ENCODE peak calls at places on chromosomes 11 and 22, in six cellular contexts. Z is heart left ventricle, J is prostate gland, Q is fibroblast of the aortic adventitia, O is endothelial cell of umbilical vein, E is tibial artery. K is an unnamed sample.

GRCh38 chr11:45382133-45382878 is 96.2 kb upstream of the SYT13 start:
- DNase-seq in Z (no peak), J (no peak), O (no peak), Q (no peak), E (no peak), K (no peak)

GRCh38 chr11:86171627-86172026 is 72.9 kb upstream of the EED start:
- DNase-seq in J (no peak), E (no peak), Z (no peak), Q (no peak), O (no peak), K (no peak)

GRCh38 chr11:27528711-27529110 is 22.1 kb upstream of the LIN7C start:
- DNase-seq in J (no peak), E (no peak), Z (no peak), Q (no peak), O (no peak), K (no peak)

GRCh38 chr22:24775769-24776492 is 1.4 kb upstream of the PIWIL3 start:
- DNase-seq in J (peak), Q (peak), E (no peak), Z (no peak), O (no peak), K (peak)

GRCh38 chr11:67357831-67358555 is 4.6 kb upstream of the POLD4 start:
- DNase-seq in Z (no peak), E (no peak), Q (peak), J (no peak), O (no peak), K (peak)

GRCh38 chr11:34192481-34193401 is 87.3 kb downstream of the NAT10 start:
- DNase-seq in E (peak), Z (no peak), J (peak), O (no peak), Q (peak), K (peak)

GRCh38 chr22:45949921-45950320 is 27.0 kb downstream of the WNT7B start:
- DNase-seq in Z (no peak), E (no peak), O (no peak), Q (no peak), J (no peak), K (no peak)

GRCh38 chr11:132595711-132596111 is 936.6 kb downstream of the OPCML start:
- DNase-seq in J (no peak), Z (no peak), E (no peak), Q (no peak), O (no peak), K (peak)

GRCh38 chr11:117423046-117423575 is 95.5 kb downstream of the CEP164 start:
- DNase-seq in Q (no peak), Z (no peak), J (no peak), E (no peak), O (no peak), K (no peak)

GRCh38 chr11:119764108-119764874 is 35.3 kb upstream of the NECTIN1 start:
- DNase-seq in J (no peak), O (no peak), Z (no peak), E (peak), Q (peak), K (peak)

GRCh38 chr11:69292221-69292648 is 1.7 kb upstream of the MYEOV start:
- DNase-seq in O (peak), Z (peak), Q (peak), J (no peak), E (no peak), K (peak)

DNA sequence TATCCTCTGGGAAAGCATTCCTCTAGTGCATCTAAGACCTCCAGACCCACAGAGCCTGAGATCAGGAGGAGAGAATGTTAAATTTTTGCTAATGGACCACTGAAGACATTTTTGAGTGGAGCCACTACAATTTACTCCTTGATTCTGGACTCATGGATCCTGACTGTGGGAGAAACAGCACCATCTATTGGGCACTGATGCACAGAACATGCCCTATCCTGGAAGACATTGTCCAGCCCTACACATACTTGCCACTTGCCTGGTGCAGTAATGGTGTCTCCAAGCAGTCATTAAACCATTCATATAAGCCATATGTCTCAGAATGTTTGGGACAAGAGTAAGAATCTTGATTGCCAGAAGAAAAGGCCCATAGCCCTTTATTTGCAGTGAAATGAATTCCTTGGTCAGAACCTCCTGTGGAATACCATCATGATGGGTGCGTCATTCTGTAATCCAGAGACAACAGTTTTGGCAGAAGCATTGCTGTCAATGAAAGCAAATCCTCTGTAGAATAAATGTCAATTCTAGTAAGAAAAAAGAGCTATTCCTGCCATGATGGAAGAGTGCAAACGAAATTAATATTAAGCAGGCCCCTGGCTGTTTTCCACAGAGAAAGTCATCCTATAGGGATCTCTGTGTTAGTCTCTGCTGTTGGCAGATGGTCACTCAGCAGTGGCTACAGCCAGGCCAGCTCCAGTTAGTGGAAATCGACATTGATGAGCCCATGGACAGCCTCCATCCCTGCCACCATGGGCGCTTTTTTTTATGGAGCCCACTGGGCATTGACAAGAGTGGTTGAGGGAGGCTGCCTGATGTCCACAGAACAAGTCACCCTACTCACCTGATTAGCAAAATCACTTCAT is 43.5 kb downstream of the GGTLC2 start:
- DNase-seq in Z (no peak), E (no peak), O (peak), J (no peak), Q (peak), K (peak)
- TF ChIP-seq CTCF in Z (peak), E (peak), O (peak), J (peak), Q (peak), K (peak)

DNA sequence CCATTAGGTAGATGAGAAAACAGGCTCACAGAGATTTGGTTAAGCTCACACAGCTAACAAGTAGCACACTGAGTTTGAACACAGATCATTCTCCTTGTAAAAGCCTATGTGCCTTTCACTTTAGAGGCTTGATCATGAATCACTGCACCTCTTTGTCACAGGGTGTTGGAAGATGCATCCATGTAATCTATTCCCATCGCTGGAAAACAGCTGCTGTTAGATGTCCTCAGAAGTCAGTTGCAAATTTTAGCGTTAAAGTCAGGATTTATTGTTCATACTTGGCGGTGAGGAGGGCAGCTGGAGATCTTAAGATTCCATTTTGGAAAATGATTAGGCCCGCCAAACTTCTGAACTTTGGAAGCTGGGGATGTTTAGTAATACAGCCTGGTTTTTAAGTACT is 2.6 kb downstream of the CNTF start:
- DNase-seq in Z (no peak), O (no peak), J (no peak), Q (no peak), E (no peak), K (no peak)
- H3K4me3 ChIP-seq in Z (no peak), O (no peak), J (no peak), Q (no peak), E (no peak), K (no peak)

DNA sequence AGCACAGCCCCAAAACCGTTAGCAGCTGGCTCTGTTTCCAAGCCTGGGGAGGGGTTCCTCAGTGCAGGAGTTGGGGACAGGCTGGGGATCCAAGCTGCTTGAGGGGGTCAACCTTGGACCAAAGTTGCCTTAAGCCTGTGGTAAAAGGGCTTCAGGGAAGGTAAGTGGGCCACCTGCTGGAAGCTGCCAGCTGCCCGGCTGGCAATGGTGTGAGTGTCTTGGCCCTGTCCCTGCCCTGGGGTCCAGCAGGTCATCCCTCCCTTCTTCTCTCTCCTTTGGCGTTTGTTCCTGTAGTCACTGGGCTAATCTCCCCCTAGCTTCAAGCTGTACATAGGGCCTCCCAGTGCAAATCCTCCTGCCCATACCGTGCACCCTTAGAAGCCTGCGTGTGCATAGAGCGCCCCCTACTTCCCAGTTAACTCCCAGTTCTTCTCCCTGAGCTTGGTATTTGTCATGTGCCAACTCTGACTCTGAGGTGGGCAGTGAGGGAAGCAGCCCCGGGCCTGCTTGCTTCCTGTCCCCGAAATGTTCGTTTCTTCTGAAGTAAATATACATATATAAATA is 4.4 kb downstream of the TMEM258 start:
- DNase-seq in J (no peak), O (peak), Q (peak), Z (peak), E (no peak), K (peak)
- TF ChIP-seq CTCF in J (no peak), O (peak), Q (peak), Z (no peak), E (no peak), K (peak)

DNA sequence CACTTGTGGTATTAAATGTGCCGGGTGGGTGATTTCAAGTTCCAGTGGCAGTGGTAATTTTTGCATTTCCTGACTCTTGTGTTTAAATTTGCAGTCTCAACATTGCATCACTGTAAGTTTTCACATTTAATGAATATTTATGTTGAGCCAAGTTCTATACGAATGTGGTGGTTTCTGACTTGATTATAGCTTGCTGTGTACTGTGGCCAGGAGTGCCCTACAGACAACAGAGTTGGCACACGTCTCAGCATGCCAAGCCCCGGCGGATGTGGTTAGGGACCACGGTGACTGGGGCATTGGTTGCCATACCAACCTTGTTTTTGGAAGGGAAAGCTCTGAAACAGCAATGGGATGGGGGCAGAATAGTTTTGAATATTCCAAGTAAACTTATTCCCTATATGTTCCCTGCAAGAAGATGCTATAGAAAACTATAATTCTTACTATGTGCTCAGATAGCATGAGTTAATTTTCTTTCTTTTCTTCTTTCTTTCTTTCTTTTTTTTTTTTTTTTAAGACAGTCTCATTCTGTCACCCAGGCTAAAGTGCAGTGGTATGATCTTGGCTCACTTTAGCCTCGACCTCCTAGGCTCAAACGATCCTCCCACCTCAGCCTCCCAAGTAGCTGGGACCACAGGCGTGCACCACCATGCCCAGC is 16.0 kb downstream of the ZNRF3 start:
- DNase-seq in E (no peak), J (no peak), O (no peak), Q (no peak), Z (no peak), K (no peak)
- H3K4me3 ChIP-seq in E (no peak), J (no peak), O (no peak), Q (no peak), Z (no peak), K (no peak)

DNA sequence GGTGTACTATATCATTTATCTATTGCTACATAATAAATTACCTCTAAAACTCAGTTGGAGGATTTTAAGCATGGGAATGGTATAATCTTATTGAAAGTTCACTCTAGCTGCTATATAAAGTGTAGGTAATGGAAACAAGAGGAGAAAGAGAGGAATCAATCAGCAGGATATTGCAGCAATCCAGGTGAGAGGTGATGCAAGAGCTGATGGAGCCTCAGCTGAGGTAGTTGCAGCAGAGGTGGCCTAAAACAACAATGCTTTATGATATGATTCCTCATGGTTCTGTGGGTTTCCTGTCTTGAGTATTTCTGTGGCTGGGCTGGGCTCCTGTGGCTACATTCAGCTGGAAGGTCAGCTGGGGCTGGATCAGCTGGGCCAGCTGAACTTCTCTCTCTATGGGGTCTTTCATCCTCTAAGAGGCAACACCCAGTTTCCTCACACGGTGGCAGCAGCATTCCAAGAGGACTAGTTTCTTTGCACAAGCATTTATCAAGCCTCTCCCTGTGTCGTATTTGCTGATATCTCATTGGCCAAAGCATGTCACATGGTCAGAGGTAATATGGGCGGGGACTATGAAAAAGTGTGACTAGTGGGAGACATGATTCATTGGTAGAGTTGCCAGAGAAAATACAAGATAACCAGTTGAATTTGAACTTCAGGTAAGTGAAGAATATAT is 135.4 kb upstream of the LARGE1 start:
- DNase-seq in J (no peak), Z (no peak), E (no peak), Q (no peak), O (no peak), K (no peak)
- TF ChIP-seq CTCF in J (no peak), Z (peak), E (no peak), Q (no peak), O (no peak), K (no peak)

GRCh38 chr22:19174106-19175025 is 4.2 kb downstream of the SLC25A1 start:
- DNase-seq in Q (peak), J (no peak), E (no peak), Z (no peak), O (no peak), K (peak)
- H3K4me3 ChIP-seq in Q (no peak), J (no peak), E (no peak), Z (no peak), O (no peak), K (no peak)

DNA sequence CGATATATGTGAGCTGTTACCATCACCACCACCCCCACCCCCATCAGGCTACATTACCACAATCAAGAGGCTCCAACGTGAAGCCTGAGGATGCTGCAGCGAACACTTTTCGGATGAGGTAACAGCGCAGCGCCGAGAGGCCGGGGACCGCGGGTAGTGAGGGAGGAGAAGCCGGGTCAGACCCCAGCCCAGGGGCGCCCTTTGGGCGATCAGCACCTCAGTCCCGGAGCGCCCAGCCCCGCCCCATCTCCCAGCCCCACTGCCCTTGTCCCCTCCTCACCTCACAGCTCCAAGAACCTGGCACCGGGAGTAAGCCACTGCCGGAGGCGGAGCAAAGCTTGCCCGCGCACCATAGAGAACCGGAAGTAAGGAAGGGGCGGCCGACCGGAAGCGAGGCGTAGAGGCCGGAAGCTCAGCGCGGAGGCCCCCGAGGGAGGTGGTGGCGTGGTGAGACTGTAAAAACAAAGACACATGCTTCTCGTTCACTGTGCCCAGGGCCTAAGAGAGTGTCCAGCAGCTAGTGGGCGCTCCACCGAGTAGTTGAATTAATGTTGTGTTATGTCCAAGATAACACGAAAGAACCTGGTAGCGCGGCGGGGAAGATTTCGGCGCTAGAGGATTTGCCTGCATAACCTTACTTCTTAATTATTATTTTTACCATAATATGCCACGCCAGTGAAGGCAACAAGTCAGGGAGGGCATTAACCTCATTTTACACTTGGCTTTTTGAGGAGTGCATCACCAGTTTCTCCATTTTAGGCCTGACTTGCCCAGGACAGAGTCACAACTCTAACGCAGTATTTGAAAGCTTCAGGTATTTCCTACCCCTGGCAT is at the start of gene THOC5:
- DNase-seq in O (peak), J (peak), E (peak), Q (peak), Z (peak), K (peak)
- TF ChIP-seq CTCF in O (peak), J (peak), E (peak), Q (peak), Z (peak), K (peak)

DNA sequence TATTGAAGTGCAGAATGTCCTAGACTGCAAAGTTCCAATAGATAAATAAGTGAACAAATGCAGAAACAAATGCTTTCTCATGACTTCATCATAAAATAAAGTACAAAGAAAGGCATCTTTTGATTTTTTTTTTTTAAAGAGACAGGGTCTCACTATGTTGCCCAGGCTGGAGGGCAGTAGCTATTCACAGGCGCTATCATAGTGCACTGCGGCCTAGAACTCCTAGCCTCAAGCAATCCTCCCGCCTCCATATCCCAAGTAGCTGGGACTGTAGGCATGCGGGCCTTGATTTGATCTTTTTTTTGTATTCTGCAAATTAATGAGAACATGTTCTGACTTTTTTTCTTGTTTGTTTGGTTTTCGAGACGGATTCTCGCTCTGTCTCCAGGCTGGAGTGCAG is 2.4 kb downstream of the ARCN1 start:
- DNase-seq in O (no peak), Z (no peak), Q (no peak), J (no peak), E (no peak), K (no peak)
- H3K4me3 ChIP-seq in O (no peak), Z (peak), Q (peak), J (peak), E (peak), K (peak)

DNA sequence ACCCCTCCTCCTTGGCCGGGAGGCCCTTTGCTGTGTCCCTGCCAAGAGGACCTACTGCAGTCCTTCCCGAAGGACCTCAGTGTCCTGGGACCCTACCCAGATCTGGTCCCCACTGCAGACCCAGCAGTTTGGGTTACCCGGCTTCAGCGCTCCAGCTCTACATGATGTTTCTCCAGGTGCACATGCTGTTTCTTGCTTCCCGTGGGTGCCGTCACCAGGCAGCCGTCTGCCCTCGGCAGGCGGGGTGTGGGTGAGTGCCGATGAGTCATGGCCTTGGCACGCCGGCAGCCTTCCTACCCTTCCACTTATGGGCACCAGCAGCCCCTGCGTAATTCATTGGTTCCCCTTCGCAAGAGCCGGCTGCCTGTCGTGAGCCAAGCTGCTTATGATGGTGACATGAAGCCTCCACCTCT is 101.8 kb downstream of the BCR start:
- DNase-seq in J (peak), E (peak), O (peak), Q (peak), Z (no peak), K (peak)
- TF ChIP-seq CTCF in J (no peak), E (no peak), O (no peak), Q (no peak), Z (peak), K (no peak)

GRCh38 chr22:30265851-30266444 is 703 bp downstream of the OSM start:
- DNase-seq in Q (no peak), Z (peak), E (peak), J (no peak), O (no peak), K (no peak)
- H3K4me3 ChIP-seq in Q (no peak), Z (peak), E (peak), J (peak), O (no peak), K (no peak)

K was measured in fibroblast of villous mesenchyme.